ENCODE peak calls at places on chromosomes 2 and 18, in six cellular contexts. L is HCT116; T is T-cell; H is A549; S is stimulated activated CD4-positive, alpha-beta T cell treated with anti-CD3 and anti-CD28 coated beads, Interleukin-2, amount 100 ng/mL, for 48 hours; O is NCI-H748 treated with DMSO at 0.1 percent for 48 hours. C is an unnamed sample.

GRCh38 chr18:75757951-75758350 is 330.4 kb upstream of the SMIM21 start:
- DNase-seq in L (no peak), T (no peak), H (no peak), S (no peak), O (no peak), C (no peak)

GRCh38 chr2:237421542-237422047 is 7.6 kb upstream of the COL6A3 start:
- DNase-seq in L (peak), T (peak), H (peak), S (peak), O (peak), C (peak)

GRCh38 chr2:182868049-182868422 is 1.6 kb upstream of the FRZB start:
- DNase-seq in L (no peak), T (no peak), H (no peak), S (no peak), O (no peak), C (no peak)

GRCh38 chr18:31450409-31450808 is 2.9 kb downstream of the DSG3 start:
- DNase-seq in L (no peak), T (no peak), H (no peak), S (no peak), O (no peak), C (no peak)

GRCh38 chr2:96869824-96870630 is at the start of gene SEMA4C:
- DNase-seq in L (no peak), T (peak), H (peak), S (no peak), O (no peak), C (peak)

GRCh38 chr18:22469061-22469689 is 51.5 kb upstream of the CTAGE1 start:
- DNase-seq in L (no peak), T (no peak), H (no peak), S (no peak), O (no peak), C (no peak)

GRCh38 chr18:36366994-36367839 is 69.7 kb downstream of the FHOD3 start:
- DNase-seq in L (no peak), T (no peak), H (no peak), S (no peak), O (no peak), C (no peak)

GRCh38 chr18:62751977-62752376 is 36.6 kb downstream of the PHLPP1 start:
- DNase-seq in L (no peak), T (no peak), H (no peak), S (no peak), O (no peak), C (no peak)

GRCh38 chr2:39435254-39435653 is 1.8 kb downstream of the MAP4K3 start:
- DNase-seq in L (no peak), T (no peak), H (no peak), S (no peak), O (no peak), C (no peak)

GRCh38 chr18:5370332-5370731 is 74.8 kb upstream of the ZBTB14 start:
- DNase-seq in L (no peak), T (no peak), H (no peak), S (no peak), O (no peak), C (no peak)

GRCh38 chr2:85659324-85659981 is 8.5 kb downstream of the SFTPB start:
- DNase-seq in L (no peak), T (peak), H (no peak), S (no peak), O (no peak), C (no peak)

GRCh38 chr18:43486462-43486861 is 209.2 kb upstream of the SYT4 start:
- DNase-seq in L (peak), T (no peak), H (no peak), S (no peak), O (no peak), C (no peak)

GRCh38 chr2:101496279-101496678 is 21.4 kb upstream of the RFX8 start:
- DNase-seq in L (no peak), T (no peak), H (no peak), S (no peak), O (no peak), C (no peak)

GRCh38 chr2:69594341-69594740 is 49.2 kb downstream of the AAK1 start:
- DNase-seq in L (no peak), T (no peak), H (no peak), S (no peak), O (no peak), C (no peak)

GRCh38 chr18:36714476-36714875 is 114.3 kb downstream of the TPGS2 start:
- DNase-seq in L (no peak), T (no peak), H (no peak), S (no peak), O (no peak), C (no peak)

GRCh38 chr2:240111253-240111652 is 24.9 kb downstream of the COPS9 start:
- DNase-seq in L (no peak), T (no peak), H (no peak), S (no peak), O (no peak), C (no peak)

GRCh38 chr2:238107525-238108422 is 7.6 kb downstream of the ESPNL start:
- DNase-seq in L (no peak), T (no peak), H (no peak), S (no peak), O (no peak), C (no peak)